ENCODE peak calls at places on chromosomes 16 and 17, in five cellular contexts. Q is anterior cingulate cortex; P is activated naive CD4-positive, alpha-beta T cell; S is hypothalamus; F is GOT3. H is an unnamed sample.

GRCh38 chr17:38364741-38365140 is 13.1 kb downstream of the SOCS7 start:
- DNase-seq in Q (no peak), S (no peak), F (no peak), P (no peak), H (no peak)

GRCh38 chr17:7405413-7405881 is 1.6 kb upstream of the TMEM256 start:
- DNase-seq in F (no peak), S (no peak), Q (no peak), P (no peak), H (no peak)

GRCh38 chr17:50950002-50950877 is 84.1 kb upstream of the TOB1 start:
- DNase-seq in S (peak; percentile 66), F (peak; percentile 48), P (peak; percentile 41), Q (peak; percentile 65), H (no peak)

GRCh38 chr16:17161034-17161433 is 309.7 kb downstream of the XYLT1 start:
- DNase-seq in S (peak; percentile 35), Q (no peak), P (no peak), F (no peak), H (no peak)

GRCh38 chr17:61594294-61594825 is 3.3 kb upstream of the NACA2 start:
- DNase-seq in P (no peak), F (no peak), S (no peak), Q (no peak), H (no peak)

GRCh38 chr17:28529012-28529400 is 22.9 kb downstream of the FOXN1 start:
- DNase-seq in Q (no peak), P (no peak), S (no peak), F (no peak), H (no peak)

GRCh38 chr16:88754912-88755744 is 29.9 kb downstream of the PIEZO1 start:
- DNase-seq in F (no peak), S (no peak), P (no peak), Q (no peak), H (no peak)

GRCh38 chr17:42513686-42514085 is 22.4 kb upstream of the NAGLU start:
- DNase-seq in S (no peak), F (no peak), Q (no peak), P (no peak), H (no peak)

GRCh38 chr17:7710341-7710740 is 5.3 kb downstream of the EFNB3 start:
- DNase-seq in F (no peak), S (no peak), P (no peak), Q (no peak), H (no peak)

H was measured in omental fat pad.